ENCODE peak calls at places on chromosome 4, in five cellular contexts. K, C, S, X and Z are unnamed samples.

GRCh38 chr4:75633846-75634245 is 3.5 kb upstream of the CDKL2 start:
- DNase-seq in X (no peak), S (no peak), C (no peak), K (peak), Z (no peak)

GRCh38 chr4:71296945-71297344 is 41.9 kb upstream of the SLC4A4 start:
- DNase-seq in X (no peak), K (no peak), S (no peak), C (no peak), Z (no peak)

GRCh38 chr4:149784018-149784417 is 31.6 kb downstream of the IQCM start:
- DNase-seq in K (peak), C (peak), S (no peak), X (no peak), Z (no peak)

GRCh38 chr4:84966382-84967291 is at the start of gene WDFY3:
- DNase-seq in S (peak), C (peak), K (peak), X (peak), Z (peak)

GRCh38 chr4:128450326-128451120 is 162.9 kb upstream of the PGRMC2 start:
- DNase-seq in X (no peak), S (no peak), K (no peak), C (no peak), Z (no peak)

GRCh38 chr4:119810001-119810400 is 181.4 kb upstream of the PDE5A start:
- DNase-seq in K (no peak), C (no peak), X (no peak), S (no peak), Z (no peak)

GRCh38 chr4:15740764-15741404 is 37.2 kb upstream of the CD38 start:
- DNase-seq in S (no peak), K (no peak), X (no peak), C (no peak), Z (no peak)

GRCh38 chr4:68368566-68369473 is 18.9 kb upstream of the YTHDC1 start:
- DNase-seq in X (no peak), K (peak), S (no peak), C (peak), Z (no peak)

GRCh38 chr4:153651041-153651960 is 32.8 kb upstream of the TLR2 start:
- DNase-seq in S (peak), C (peak), X (no peak), K (peak), Z (peak)

GRCh38 chr4:147682755-147683154 is 1.2 kb downstream of the PRMT9 start:
- DNase-seq in K (peak), S (no peak), C (no peak), X (no peak), Z (no peak)

GRCh38 chr4:74395633-74396032 is 30.7 kb downstream of the EREG start:
- DNase-seq in C (no peak), S (no peak), K (peak), X (no peak), Z (no peak)

GRCh38 chr4:169250796-169251195 is 20.0 kb downstream of the SH3RF1 start:
- DNase-seq in X (no peak), K (no peak), C (no peak), S (no peak), Z (no peak)

GRCh38 chr4:122531038-122531437 is 74.5 kb upstream of the IL2 start:
- DNase-seq in C (no peak), X (no peak), S (no peak), K (no peak), Z (no peak)

GRCh38 chr4:164931551-164932324 is 45.7 kb downstream of the TRIM61 start:
- DNase-seq in X (no peak), S (no peak), C (peak), K (no peak), Z (no peak)

GRCh38 chr4:129063640-129064039 is 29.7 kb downstream of the SCLT1 start:
- DNase-seq in K (no peak), S (no peak), X (no peak), C (peak), Z (no peak)

GRCh38 chr4:82851902-82852750 is 38.8 kb downstream of the SEC31A start:
- DNase-seq in X (no peak), C (peak), K (peak), S (no peak), Z (no peak)

GRCh38 chr4:133775881-133776280 is 425.7 kb downstream of the PABPC4L start:
- DNase-seq in X (no peak), K (peak), C (peak), S (no peak), Z (no peak)